ENCODE peak calls at places on chromosomes 3 and 15, in six cellular contexts. P is neural progenitor cell, G is adrenal gland, U is heart right ventricle, F is esophagus squamous epithelium, S is Peyer's patch. B is an unnamed sample.

GRCh38 chr3:13500133-13500885 is 20.2 kb downstream of the HDAC11 start:
- DNase-seq in P (peak; percentile 69), G (no peak), U (no peak), F (no peak), S (no peak), B (no peak)

GRCh38 chr15:48063411-48063985 is 57.3 kb upstream of the SLC24A5 start:
- DNase-seq in P (peak; percentile 8), G (no peak), U (no peak), F (no peak), S (no peak), B (no peak)

GRCh38 chr3:45165497-45166282 is 19.5 kb upstream of the CDCP1 start:
- DNase-seq in P (no peak), G (no peak), U (no peak), F (no peak), S (no peak), B (no peak)

GRCh38 chr3:135106445-135106844 is 311.4 kb downstream of the EPHB1 start:
- DNase-seq in P (peak; percentile 84), G (peak; percentile 6), U (no peak), F (no peak), S (no peak), B (peak; percentile 60)

GRCh38 chr3:99781761-99782160 is 35.9 kb upstream of the CMSS1 start:
- DNase-seq in P (no peak), G (no peak), U (no peak), F (no peak), S (no peak), B (no peak)

GRCh38 chr3:15646924-15647511 is 45.5 kb downstream of the BTD start:
- DNase-seq in P (no peak), G (peak; percentile 65), U (peak; percentile 53), F (no peak), S (no peak), B (peak; percentile 66)

GRCh38 chr3:56990295-56991015 is 70.0 kb upstream of the SPATA12 start:
- DNase-seq in P (no peak), G (no peak), U (no peak), F (no peak), S (no peak), B (no peak)

GRCh38 chr3:133075027-133075426 is 36.8 kb downstream of the TMEM108 start:
- DNase-seq in P (no peak), G (no peak), U (no peak), F (no peak), S (no peak), B (no peak)

GRCh38 chr15:71447328-71448250 is 332.3 kb downstream of the THSD4 start:
- DNase-seq in P (no peak), G (no peak), U (no peak), F (no peak), S (no peak), B (no peak)

GRCh38 chr3:151949706-151950105 is 76.3 kb downstream of the SUCNR1 start:
- DNase-seq in P (no peak), G (no peak), U (no peak), F (no peak), S (no peak), B (no peak)

GRCh38 chr3:157333551-157333991 is 103.1 kb upstream of the PTX3 start:
- DNase-seq in P (no peak), G (no peak), U (no peak), F (no peak), S (no peak), B (no peak)

GRCh38 chr15:62698646-62699045 is 343.9 kb upstream of the TPM1 start:
- DNase-seq in P (no peak), G (no peak), U (no peak), F (no peak), S (no peak), B (no peak)

GRCh38 chr3:64214002-64214696 is 11.1 kb downstream of the PRICKLE2 start:
- DNase-seq in P (no peak), G (peak; percentile 21), U (peak; percentile 83), F (no peak), S (peak; percentile 19), B (peak; percentile 63)

GRCh38 chr15:69480932-69481331 is 28.3 kb downstream of the RPLP1 start:
- DNase-seq in P (no peak), G (no peak), U (no peak), F (no peak), S (no peak), B (no peak)
- H3K27ac ChIP-seq in P (no peak overlapping the region), G (no peak overlapping the region), U (no peak overlapping the region), F (no peak overlapping the region), S (no peak overlapping the region), B (no peak overlapping the region)

GRCh38 chr15:78034495-78035191 is 42.9 kb downstream of the TBC1D2B start:
- DNase-seq in P (no peak), G (peak; percentile 27), U (no peak), F (no peak), S (peak; percentile 78), B (peak; percentile 68)
- H3K4me3 ChIP-seq in P (no peak overlapping the region), G (no peak overlapping the region), U (no peak overlapping the region), F (peak overlapping the region; percentile 26), S (no peak overlapping the region), B (no peak overlapping the region)

GRCh38 chr15:60373745-60374144 is 24.0 kb downstream of the ANXA2 start:
- DNase-seq in P (no peak), G (peak; percentile 34), U (no peak), F (no peak), S (no peak), B (no peak)

GRCh38 chr15:60373327-60373726 is 24.5 kb downstream of the ANXA2 start:
- DNase-seq in P (no peak), G (no peak), U (no peak), F (no peak), S (no peak), B (no peak)

GRCh38 chr15:60372223-60372622 is 25.6 kb downstream of the ANXA2 start:
- DNase-seq in P (no peak), G (no peak), U (no peak), F (no peak), S (no peak), B (no peak)

GRCh38 chr15:60374209-60374608 is 23.6 kb downstream of the ANXA2 start:
- DNase-seq in P (no peak), G (no peak), U (no peak), F (no peak), S (no peak), B (no peak)

GRCh38 chr15:60372756-60373155 is 25.0 kb downstream of the ANXA2 start:
- DNase-seq in P (no peak), G (no peak), U (no peak), F (no peak), S (no peak), B (no peak)
- H3K27ac ChIP-seq in P (no peak overlapping the region), G (peak overlapping the region; percentile 85), U (no peak overlapping the region), F (peak overlapping the region; percentile 74), S (peak overlapping the region; percentile 63), B (peak overlapping the region; percentile 43)

DNA sequence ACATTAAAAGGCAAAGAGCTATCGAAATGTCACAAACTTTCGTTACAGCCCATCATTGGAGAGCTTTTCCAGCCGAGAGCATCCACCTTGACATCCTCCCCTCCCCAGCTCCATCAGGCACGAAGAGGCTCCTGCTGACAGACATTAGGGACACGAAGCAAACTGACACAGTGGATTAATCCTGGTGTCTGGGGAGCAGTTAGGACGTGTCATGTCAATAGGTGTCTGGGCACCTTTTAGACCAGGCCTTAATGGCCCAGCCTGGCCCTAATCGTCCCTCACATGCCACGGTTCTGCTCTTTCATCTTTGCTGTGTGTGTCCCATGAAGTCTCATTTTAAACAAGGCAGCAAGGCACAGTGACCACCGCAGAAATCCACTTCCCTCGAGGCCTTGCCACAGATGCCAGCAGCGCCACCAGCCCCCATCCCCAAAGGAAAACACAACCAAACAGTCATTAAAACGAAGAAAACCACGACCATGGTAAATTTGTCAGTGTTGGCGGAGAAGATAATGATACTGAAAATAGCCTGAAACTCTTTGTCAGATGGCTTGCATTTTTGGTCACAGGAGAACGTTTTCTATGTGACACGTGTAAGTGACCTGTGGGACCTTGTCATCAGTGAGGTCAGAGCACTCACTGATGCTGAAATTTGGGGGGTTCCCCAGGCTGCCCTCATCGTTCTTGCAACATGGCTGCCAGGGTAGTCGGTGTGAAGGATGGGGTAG is 16.3 kb upstream of the PCSK6 start:
- DNase-seq in P (no peak), G (no peak), U (no peak), F (no peak), S (no peak), B (no peak)
- H3K4me3 ChIP-seq in P (no peak overlapping the region), G (no peak overlapping the region), U (no peak overlapping the region), F (no peak overlapping the region), S (no peak overlapping the region), B (no peak overlapping the region)

DNA sequence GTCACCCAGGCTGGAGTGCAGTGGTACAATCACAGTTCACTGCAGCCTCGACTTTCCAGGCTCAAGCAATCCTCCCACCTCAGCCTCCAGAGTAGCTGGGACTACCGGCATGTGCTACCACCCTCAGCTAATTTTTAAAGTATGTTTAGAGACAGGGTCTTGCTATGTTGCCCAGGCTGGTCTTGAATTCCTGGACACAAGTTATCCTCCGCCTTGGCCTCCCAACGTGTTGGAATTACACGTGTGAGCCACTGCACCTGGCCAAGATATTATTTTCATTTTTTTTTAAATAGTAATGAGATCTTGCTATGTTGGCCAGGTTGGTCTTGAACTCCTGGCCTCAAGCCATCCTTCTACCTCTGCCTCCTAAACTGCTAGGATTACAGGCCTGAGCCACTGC is 4.4 kb upstream of the MPI start:
- DNase-seq in P (no peak), G (no peak), U (no peak), F (no peak), S (no peak), B (no peak)
- H3K27ac ChIP-seq in P (no peak overlapping the region), G (no peak overlapping the region), U (no peak overlapping the region), F (no peak overlapping the region), S (no peak overlapping the region), B (no peak overlapping the region)

DNA sequence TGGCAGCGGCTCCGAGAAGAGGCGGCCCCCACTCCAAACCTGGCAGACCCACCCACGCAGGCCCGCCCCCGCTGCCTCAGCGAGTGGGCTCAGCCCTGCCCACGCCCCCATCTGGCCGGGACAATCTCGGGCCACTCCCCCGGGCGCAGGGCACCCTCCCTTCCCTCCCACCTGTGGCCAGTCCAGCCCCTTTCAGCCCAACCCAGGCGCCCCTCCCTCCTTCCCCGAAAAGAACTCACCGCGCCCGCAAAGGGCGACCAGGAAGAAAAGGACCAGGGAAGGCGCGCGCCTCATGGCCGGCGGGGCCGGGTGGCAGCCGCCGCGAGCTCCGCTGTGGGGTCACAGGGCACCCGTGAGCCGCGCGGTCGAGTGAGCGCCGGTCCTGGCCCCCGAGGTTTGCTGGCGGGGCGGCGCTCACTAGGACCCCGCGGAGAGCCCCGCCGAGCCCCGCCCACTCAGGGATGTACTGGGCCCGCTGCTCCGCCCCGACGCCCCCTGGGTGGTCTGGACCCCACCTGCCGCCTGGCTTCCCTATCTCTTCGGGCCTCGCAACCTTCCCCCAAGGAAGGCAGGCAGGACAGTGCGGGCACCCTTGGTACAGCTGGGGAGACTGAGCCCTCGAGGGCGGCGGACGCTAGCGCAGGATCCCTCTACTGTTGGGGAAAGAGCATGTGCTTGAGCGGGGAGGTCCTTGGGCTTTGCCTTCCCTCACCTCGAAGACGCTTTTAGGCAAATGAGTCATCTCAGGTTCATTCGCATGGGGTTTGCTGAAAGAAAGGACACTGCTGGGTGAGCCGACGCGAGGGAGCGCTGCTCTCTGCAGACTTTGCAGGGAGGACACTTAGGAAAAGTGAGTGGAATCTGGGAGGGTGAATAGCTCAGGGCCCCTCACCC is at the start of gene CHRNB4:
- DNase-seq in P (peak; percentile 92), G (peak; percentile 37), U (no peak), F (no peak), S (no peak), B (peak; percentile 26)
- H3K4me3 ChIP-seq in P (peak within 1 kb of the TSS; percentile 64), G (peak within 1 kb of the TSS; percentile 32), U (peak within 1 kb of the TSS; percentile 49), F (peak within 1 kb of the TSS; percentile 69), S (peak within 1 kb of the TSS; percentile 48), B (peak within 1 kb of the TSS; percentile 18)

B was measured in body of pancreas.